ENCODE peak calls at places on chromosomes 4 and X, in eight cellular contexts. One of them, this sample, is unnamed. For H3K4me1, the result is how much of the 10 kb centered on the place peaks cover.

GRCh38 chr4:8185930-8186329 is 13.2 kb upstream of the SH3TC1 start:
- DNase-seq in neural progenitor cell: no peak
- DNase-seq in H9: no peak
- DNase-seq in hepatocyte: no peak
- DNase-seq in OCI-LY7: no peak
- DNase-seq in cardiac muscle cell: no peak
- DNase-seq in body of pancreas: no peak
- DNase-seq in tibial nerve: no peak
- DNase-seq in this sample: no peak

GRCh38 chrX:22430701-22431100 is 158.0 kb downstream of the CBLL2 start:
- DNase-seq in cardiac muscle cell: no peak
- DNase-seq in body of pancreas: no peak
- DNase-seq in hepatocyte: no peak
- DNase-seq in OCI-LY7: no peak
- DNase-seq in neural progenitor cell: no peak
- DNase-seq in tibial nerve: no peak
- DNase-seq in H9: no peak
- DNase-seq in this sample: no peak

GRCh38 chr4:99856166-99856565 is 38.1 kb downstream of the LAMTOR3 start:
- DNase-seq in hepatocyte: no peak
- DNase-seq in cardiac muscle cell: peak
- DNase-seq in H9: no peak
- DNase-seq in body of pancreas: no peak
- DNase-seq in tibial nerve: no peak
- DNase-seq in OCI-LY7: no peak
- DNase-seq in neural progenitor cell: no peak
- DNase-seq in this sample: no peak

GRCh38 chr4:70008771-70009170 is 13.0 kb downstream of the STATH start:
- DNase-seq in tibial nerve: no peak
- DNase-seq in hepatocyte: no peak
- DNase-seq in body of pancreas: no peak
- DNase-seq in OCI-LY7: no peak
- DNase-seq in cardiac muscle cell: no peak
- DNase-seq in H9: no peak
- DNase-seq in neural progenitor cell: peak
- DNase-seq in this sample: no peak

GRCh38 chr4:76984127-76984526 is 34.6 kb downstream of the SEPTIN11 start:
- DNase-seq in H9: no peak
- DNase-seq in cardiac muscle cell: peak
- DNase-seq in tibial nerve: no peak
- DNase-seq in hepatocyte: no peak
- DNase-seq in OCI-LY7: peak
- DNase-seq in body of pancreas: no peak
- DNase-seq in neural progenitor cell: no peak
- DNase-seq in this sample: no peak

GRCh38 chrX:108309144-108309543 is 129.1 kb downstream of the COL4A6 start:
- DNase-seq in body of pancreas: no peak
- DNase-seq in hepatocyte: peak
- DNase-seq in neural progenitor cell: no peak
- DNase-seq in tibial nerve: no peak
- DNase-seq in OCI-LY7: no peak
- DNase-seq in cardiac muscle cell: peak
- DNase-seq in H9: no peak
- DNase-seq in this sample: no peak

GRCh38 chr4:28378109-28378830 is 1517.6 kb downstream of the STIM2 start:
- DNase-seq in tibial nerve: no peak
- DNase-seq in body of pancreas: no peak
- DNase-seq in neural progenitor cell: peak
- DNase-seq in H9: peak
- DNase-seq in OCI-LY7: no peak
- DNase-seq in hepatocyte: no peak
- DNase-seq in cardiac muscle cell: no peak
- DNase-seq in this sample: no peak

GRCh38 chrX:124113799-124114600 is 152.5 kb downstream of the STAG2 start:
- DNase-seq in body of pancreas: no peak
- DNase-seq in cardiac muscle cell: no peak
- DNase-seq in H9: peak
- DNase-seq in tibial nerve: no peak
- DNase-seq in hepatocyte: no peak
- DNase-seq in neural progenitor cell: peak
- DNase-seq in OCI-LY7: no peak
- DNase-seq in this sample: no peak

GRCh38 chr4:81838586-81838985 is 366.9 kb upstream of the RASGEF1B start:
- DNase-seq in hepatocyte: no peak
- DNase-seq in neural progenitor cell: no peak
- DNase-seq in cardiac muscle cell: no peak
- DNase-seq in H9: no peak
- DNase-seq in OCI-LY7: no peak
- DNase-seq in body of pancreas: no peak
- DNase-seq in tibial nerve: no peak
- DNase-seq in this sample: no peak

GRCh38 chr4:105588252-105588651 is 35.8 kb downstream of the ARHGEF38 start:
- DNase-seq in cardiac muscle cell: no peak
- DNase-seq in hepatocyte: no peak
- DNase-seq in neural progenitor cell: no peak
- DNase-seq in body of pancreas: no peak
- DNase-seq in OCI-LY7: no peak
- DNase-seq in tibial nerve: no peak
- DNase-seq in H9: no peak
- DNase-seq in this sample: no peak

GRCh38 chrX:151789179-151789800 is 54.7 kb downstream of the CNGA2 start:
- DNase-seq in OCI-LY7: no peak
- DNase-seq in neural progenitor cell: no peak
- DNase-seq in hepatocyte: no peak
- DNase-seq in body of pancreas: peak
- DNase-seq in cardiac muscle cell: peak
- DNase-seq in H9: no peak
- DNase-seq in tibial nerve: peak
- DNase-seq in this sample: peak

GRCh38 chr4:158681630-158682029 is 9.5 kb downstream of the ETFDH start:
- DNase-seq in cardiac muscle cell: no peak
- DNase-seq in OCI-LY7: no peak
- DNase-seq in hepatocyte: no peak
- DNase-seq in neural progenitor cell: no peak
- DNase-seq in tibial nerve: no peak
- DNase-seq in body of pancreas: no peak
- DNase-seq in H9: no peak
- DNase-seq in this sample: no peak

GRCh38 chrX:1139101-1139500 is 73.3 kb downstream of the CRLF2 start:
- DNase-seq in neural progenitor cell: no peak
- DNase-seq in body of pancreas: no peak
- DNase-seq in OCI-LY7: no peak
- DNase-seq in cardiac muscle cell: no peak
- DNase-seq in tibial nerve: no peak
- DNase-seq in H9: no peak
- DNase-seq in hepatocyte: no peak
- DNase-seq in this sample: no peak

GRCh38 chrX:75603833-75604232 is 81.0 kb upstream of the ZDHHC15 start:
- DNase-seq in tibial nerve: no peak
- DNase-seq in OCI-LY7: peak
- DNase-seq in H9: no peak
- DNase-seq in body of pancreas: no peak
- DNase-seq in hepatocyte: peak
- DNase-seq in neural progenitor cell: peak
- DNase-seq in cardiac muscle cell: peak
- DNase-seq in this sample: no peak

GRCh38 chr4:47786958-47787370 is 50.9 kb downstream of the CORIN start:
- DNase-seq in tibial nerve: no peak
- DNase-seq in body of pancreas: no peak
- DNase-seq in hepatocyte: no peak
- DNase-seq in OCI-LY7: no peak
- DNase-seq in cardiac muscle cell: no peak
- DNase-seq in neural progenitor cell: no peak
- DNase-seq in H9: no peak
- DNase-seq in this sample: no peak

GRCh38 chr4:25088342-25088952 is 57.7 kb upstream of the LGI2 start:
- DNase-seq in body of pancreas: no peak
- DNase-seq in OCI-LY7: no peak
- DNase-seq in H9: no peak
- DNase-seq in tibial nerve: no peak
- DNase-seq in hepatocyte: no peak
- DNase-seq in neural progenitor cell: no peak
- DNase-seq in cardiac muscle cell: no peak
- DNase-seq in this sample: no peak

GRCh38 chr4:6926081-6926480 is 16.5 kb downstream of the TBC1D14 start:
- DNase-seq in tibial nerve: no peak
- DNase-seq in OCI-LY7: no peak
- DNase-seq in neural progenitor cell: no peak
- DNase-seq in body of pancreas: no peak
- DNase-seq in H9: no peak
- DNase-seq in cardiac muscle cell: no peak
- DNase-seq in hepatocyte: no peak
- DNase-seq in this sample: no peak

GRCh38 chrX:120790552-120790951 is 85.1 kb downstream of the CT47B1 start:
- DNase-seq in tibial nerve: no peak
- DNase-seq in neural progenitor cell: no peak
- DNase-seq in cardiac muscle cell: peak
- DNase-seq in H9: no peak
- DNase-seq in OCI-LY7: no peak
- DNase-seq in hepatocyte: no peak
- DNase-seq in body of pancreas: no peak
- DNase-seq in this sample: no peak

GRCh38 chrX:11792461-11793421 is 34.7 kb downstream of the MSL3 start:
- DNase-seq in H9: no peak
- DNase-seq in body of pancreas: peak
- DNase-seq in tibial nerve: no peak
- DNase-seq in OCI-LY7: peak
- DNase-seq in cardiac muscle cell: peak
- DNase-seq in hepatocyte: no peak
- DNase-seq in neural progenitor cell: no peak
- DNase-seq in this sample: no peak

GRCh38 chr4:168019019-168019651 is 73.2 kb upstream of the ANXA10 start:
- DNase-seq in neural progenitor cell: no peak
- DNase-seq in OCI-LY7: no peak
- DNase-seq in body of pancreas: no peak
- DNase-seq in cardiac muscle cell: peak
- DNase-seq in H9: no peak
- DNase-seq in tibial nerve: no peak
- DNase-seq in hepatocyte: no peak
- DNase-seq in this sample: no peak

GRCh38 chrX:16461968-16462367 is 188.0 kb upstream of the S100G start:
- DNase-seq in cardiac muscle cell: no peak
- DNase-seq in OCI-LY7: no peak
- DNase-seq in body of pancreas: no peak
- DNase-seq in tibial nerve: no peak
- DNase-seq in H9: no peak
- DNase-seq in neural progenitor cell: no peak
- DNase-seq in hepatocyte: no peak
- DNase-seq in this sample: no peak

DNA sequence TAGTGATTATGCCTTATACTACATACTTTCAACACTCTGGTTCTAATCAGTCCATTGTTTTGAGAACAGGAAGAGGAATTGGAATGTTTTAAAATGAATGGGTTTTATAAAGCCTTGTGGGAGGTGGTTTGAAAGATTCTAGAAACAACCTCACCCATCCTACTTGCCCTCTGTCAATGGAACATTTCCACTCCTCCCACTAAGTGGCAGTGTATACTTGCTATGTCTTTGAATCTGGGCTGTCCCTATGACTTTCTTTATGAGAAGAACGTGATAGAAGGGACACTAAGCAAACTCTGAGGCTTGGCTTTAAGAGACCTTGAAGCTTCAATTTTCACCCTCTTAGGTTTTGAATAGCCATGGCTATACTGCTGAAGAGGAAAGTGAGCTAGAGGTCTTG is 611.2 kb downstream of the PPP4R3C start:
- DNase-seq in OCI-LY7: no peak
- DNase-seq in neural progenitor cell: peak
- DNase-seq in body of pancreas: no peak
- DNase-seq in tibial nerve: no peak
- DNase-seq in H9: no peak
- DNase-seq in hepatocyte: peak
- DNase-seq in cardiac muscle cell: no peak
- DNase-seq in this sample: no peak
- TF ChIP-seq CTCF in OCI-LY7: no peak
- TF ChIP-seq CTCF in neural progenitor cell: peak
- TF ChIP-seq CTCF in body of pancreas: no peak
- TF ChIP-seq CTCF in tibial nerve: no peak
- TF ChIP-seq CTCF in H9: peak
- TF ChIP-seq CTCF in hepatocyte: peak
- TF ChIP-seq CTCF in cardiac muscle cell: no peak
- TF ChIP-seq CTCF in this sample: no peak

GRCh38 chrX:19860571-19860970 is 26.8 kb downstream of the SH3KBP1 start:
- DNase-seq in cardiac muscle cell: no peak
- DNase-seq in tibial nerve: no peak
- DNase-seq in body of pancreas: no peak
- DNase-seq in neural progenitor cell: no peak
- DNase-seq in H9: no peak
- DNase-seq in OCI-LY7: no peak
- DNase-seq in hepatocyte: no peak
- DNase-seq in this sample: no peak
- H3K4me1 ChIP-seq in cardiac muscle cell: under half
- H3K4me1 ChIP-seq in tibial nerve: under half
- H3K4me1 ChIP-seq in body of pancreas: under half
- H3K4me1 ChIP-seq in neural progenitor cell: under half
- H3K4me1 ChIP-seq in H9: under half
- H3K4me1 ChIP-seq in OCI-LY7: half or more
- H3K4me1 ChIP-seq in hepatocyte: under half
- H3K4me1 ChIP-seq in this sample: under half

DNA sequence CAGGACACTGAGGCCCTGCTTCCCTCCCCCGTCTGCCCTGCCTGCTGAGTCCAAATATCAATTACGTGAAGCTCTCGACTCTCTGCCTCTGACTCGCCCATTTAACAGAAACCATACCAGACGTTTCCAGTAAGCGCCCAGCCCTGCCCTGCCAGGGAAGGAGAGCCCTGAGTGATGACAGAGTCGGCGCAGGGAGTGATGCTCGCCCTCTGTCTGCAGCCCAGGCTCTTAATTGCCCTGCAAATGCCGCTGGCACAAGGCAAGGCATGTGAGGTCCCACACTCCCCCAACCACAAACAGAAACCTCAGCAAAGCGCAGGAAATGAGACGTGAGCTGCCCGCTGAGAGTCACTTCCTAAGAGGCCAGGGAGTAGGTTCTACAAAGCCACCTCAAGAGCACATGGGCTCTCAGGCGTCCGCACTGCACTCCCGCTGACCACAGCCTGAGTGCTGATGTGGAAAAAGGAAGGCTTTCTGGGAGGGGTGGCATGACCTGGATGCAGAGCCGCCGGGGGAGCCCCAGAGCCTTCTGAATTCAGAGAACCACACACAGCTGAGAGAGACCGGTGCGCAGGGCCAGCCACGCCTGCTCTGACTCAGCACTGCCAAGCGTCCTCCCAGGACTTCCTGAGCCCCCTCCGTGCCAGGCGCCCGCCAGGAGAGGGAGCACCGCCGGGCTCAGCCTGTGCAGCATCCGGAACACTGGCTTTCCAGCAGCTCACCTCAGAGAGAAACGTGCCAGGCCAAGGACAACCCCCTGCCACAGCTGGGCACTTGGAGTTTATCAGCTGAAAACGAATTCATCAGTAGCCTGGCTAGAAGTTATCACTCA is 5.3 kb downstream of the ZFYVE28 start:
- DNase-seq in cardiac muscle cell: peak
- DNase-seq in neural progenitor cell: peak
- DNase-seq in H9: peak
- DNase-seq in OCI-LY7: peak
- DNase-seq in hepatocyte: peak
- DNase-seq in tibial nerve: peak
- DNase-seq in body of pancreas: peak
- DNase-seq in this sample: peak
- TF ChIP-seq CTCF in cardiac muscle cell: peak
- TF ChIP-seq CTCF in neural progenitor cell: peak
- TF ChIP-seq CTCF in H9: peak
- TF ChIP-seq CTCF in OCI-LY7: peak
- TF ChIP-seq CTCF in hepatocyte: peak
- TF ChIP-seq CTCF in tibial nerve: peak
- TF ChIP-seq CTCF in body of pancreas: peak
- TF ChIP-seq CTCF in this sample: peak

GRCh38 chr4:88713782-88714181 is 16.2 kb upstream of the NAP1L5 start:
- DNase-seq in neural progenitor cell: no peak
- DNase-seq in H9: no peak
- DNase-seq in cardiac muscle cell: no peak
- DNase-seq in OCI-LY7: no peak
- DNase-seq in tibial nerve: no peak
- DNase-seq in hepatocyte: no peak
- DNase-seq in body of pancreas: no peak
- DNase-seq in this sample: no peak
- H3K4me1 ChIP-seq in neural progenitor cell: under half
- H3K4me1 ChIP-seq in H9: under half
- H3K4me1 ChIP-seq in cardiac muscle cell: under half
- H3K4me1 ChIP-seq in OCI-LY7: under half
- H3K4me1 ChIP-seq in tibial nerve: under half
- H3K4me1 ChIP-seq in hepatocyte: under half
- H3K4me1 ChIP-seq in body of pancreas: under half
- H3K4me1 ChIP-seq in this sample: under half

This sample was measured in adrenal gland.